ENCODE peak calls at places on chromosomes 13 and 19, in ten cellular contexts. J, G, U, I, F, P, Q, H, K and A are unnamed samples.

GRCh38 chr19:27974082-27974513 is 1238.9 kb downstream of the UQCRFS1 start:
- DNase-seq in I (peak), F (peak), Q (no peak), J (no peak), G (peak), P (no peak), K (no peak), U (no peak), H (peak), A (peak)

GRCh38 chr19:34218818-34219164 is 35.6 kb upstream of the GARRE1 start:
- DNase-seq in I (no peak), G (no peak), K (no peak), H (no peak), F (no peak), Q (no peak), P (no peak), J (no peak), U (no peak), A (no peak)

GRCh38 chr13:88376762-88377388 is 705.7 kb downstream of the SLITRK5 start:
- DNase-seq in K (no peak), J (no peak), F (no peak), Q (no peak), U (no peak), H (no peak), P (no peak), G (no peak), I (no peak), A (no peak)

GRCh38 chr19:31135841-31136240 is 213.4 kb downstream of the TSHZ3 start:
- DNase-seq in Q (no peak), G (no peak), P (no peak), K (no peak), U (no peak), H (no peak), J (no peak), F (peak), I (no peak), A (no peak)

GRCh38 chr13:33676045-33676699 is 141.8 kb upstream of the RFC3 start:
- DNase-seq in G (peak), P (no peak), Q (no peak), K (peak), H (no peak), U (no peak), J (no peak), I (no peak), F (peak), A (peak)

GRCh38 chr13:100848304-100848703 is 173.7 kb upstream of the TMTC4 start:
- DNase-seq in G (no peak), K (no peak), I (no peak), U (no peak), J (no peak), F (no peak), P (no peak), H (no peak), Q (no peak), A (no peak)

GRCh38 chr19:14577264-14577663 is 5.4 kb upstream of the NDUFB7 start:
- DNase-seq in F (no peak), I (no peak), G (no peak), K (no peak), P (no peak), J (no peak), Q (no peak), U (no peak), H (no peak), A (no peak)

GRCh38 chr13:58949646-58950045 is 1214.1 kb downstream of the DIAPH3 start:
- DNase-seq in G (no peak), P (no peak), H (no peak), J (no peak), F (no peak), K (no peak), I (no peak), U (no peak), Q (no peak), A (no peak)

GRCh38 chr19:40279120-40279551 is 6.0 kb downstream of the AKT2 start:
- DNase-seq in H (peak), J (peak), I (no peak), Q (peak), F (no peak), K (peak), U (no peak), P (peak), G (no peak), A (no peak)

GRCh38 chr19:32916969-32917611 is 47.5 kb upstream of the SLC7A9 start:
- DNase-seq in F (no peak), K (no peak), J (no peak), I (no peak), G (no peak), Q (no peak), P (no peak), H (no peak), U (no peak), A (no peak)

GRCh38 chr19:1161716-1162115 is 12.4 kb downstream of the SBNO2 start:
- DNase-seq in H (no peak), Q (no peak), U (no peak), I (no peak), F (no peak), J (no peak), P (no peak), G (no peak), K (no peak), A (peak)

GRCh38 chr19:10593148-10593547 is 6.0 kb upstream of the AP1M2 start:
- DNase-seq in H (no peak), F (no peak), G (no peak), K (no peak), U (no peak), Q (no peak), I (no peak), J (no peak), P (no peak), A (no peak)

GRCh38 chr19:2415973-2416319 is 11.4 kb downstream of the TIMM13 start:
- DNase-seq in Q (no peak), I (no peak), J (no peak), U (no peak), K (no peak), G (no peak), H (no peak), P (no peak), F (no peak), A (no peak)

GRCh38 chr19:2417881-2418406 is 9.4 kb downstream of the TIMM13 start:
- DNase-seq in I (no peak), G (no peak), Q (no peak), K (no peak), P (no peak), F (no peak), J (no peak), U (no peak), H (no peak), A (no peak)

GRCh38 chr19:2413629-2414028 is 13.8 kb downstream of the TIMM13 start:
- DNase-seq in J (no peak), F (no peak), G (no peak), K (no peak), Q (no peak), H (no peak), U (no peak), P (no peak), I (no peak), A (no peak)

GRCh38 chr19:2415281-2415972 is 12.0 kb downstream of the TIMM13 start:
- DNase-seq in U (no peak), H (no peak), G (no peak), I (no peak), Q (no peak), J (no peak), K (no peak), F (no peak), P (no peak), A (no peak)

DNA sequence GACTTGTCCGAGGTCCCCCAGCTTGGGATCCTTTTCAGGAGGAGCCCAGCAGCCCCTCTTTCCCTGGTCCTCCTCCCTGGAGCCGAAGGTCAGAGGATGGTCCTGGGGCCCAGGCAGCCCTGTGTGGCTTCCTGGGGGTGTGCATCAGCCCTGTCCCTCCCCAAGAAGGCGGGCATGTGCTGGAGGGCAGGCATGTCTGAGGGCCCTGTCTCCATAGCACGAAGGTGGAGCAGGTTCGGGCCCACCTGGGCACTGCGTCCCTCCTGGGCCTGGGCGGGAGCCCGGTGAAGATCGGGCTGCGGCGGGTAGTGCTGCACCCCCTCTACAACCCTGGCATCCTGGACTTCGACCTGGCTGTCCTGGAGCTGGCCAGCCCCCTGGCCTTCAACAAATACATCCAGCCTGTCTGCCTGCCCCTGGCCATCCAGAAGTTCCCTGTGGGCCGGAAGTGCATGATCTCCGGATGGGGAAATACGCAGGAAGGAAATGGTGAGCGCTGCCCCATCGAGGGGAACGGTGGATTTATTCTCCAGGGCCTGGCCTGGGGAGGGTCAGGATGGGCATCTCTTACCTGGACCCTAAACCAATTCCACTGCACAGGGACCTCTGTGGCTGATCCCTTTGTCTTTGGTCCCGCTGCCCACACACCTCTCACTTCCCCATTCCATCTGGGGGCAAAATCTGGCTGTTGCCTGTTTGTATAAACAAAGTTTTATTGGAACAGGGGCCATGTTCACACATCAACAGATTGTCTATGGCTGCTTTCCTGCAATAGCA is 10.9 kb downstream of the TIMM13 start:
- DNase-seq in I (no peak), Q (no peak), H (no peak), G (no peak), J (no peak), P (no peak), F (no peak), U (no peak), K (no peak), A (no peak)
- H3K27ac ChIP-seq in I (no peak), Q (no peak), H (no peak), G (no peak), J (no peak), P (no peak), F (no peak), U (no peak), K (no peak), A (no peak)

GRCh38 chr13:94313321-94313720 is 166.2 kb downstream of the DCT start:
- DNase-seq in F (no peak), P (no peak), Q (no peak), U (no peak), I (no peak), K (no peak), J (no peak), G (no peak), H (no peak), A (no peak)

GRCh38 chr13:94312511-94313191 is 166.8 kb downstream of the DCT start:
- DNase-seq in Q (no peak), I (no peak), J (no peak), G (no peak), H (no peak), K (no peak), F (no peak), P (no peak), U (peak), A (no peak)

GRCh38 chr13:94309576-94309975 is 169.9 kb downstream of the DCT start:
- DNase-seq in Q (no peak), G (no peak), F (no peak), I (no peak), P (no peak), J (no peak), U (no peak), K (no peak), H (no peak), A (no peak)

GRCh38 chr13:94309997-94310842 is 169.3 kb downstream of the DCT start:
- DNase-seq in K (peak), F (peak), U (no peak), I (no peak), Q (no peak), P (no peak), H (no peak), G (no peak), J (no peak), A (no peak)

GRCh38 chr13:94311893-94312292 is 167.6 kb downstream of the DCT start:
- DNase-seq in H (no peak), I (no peak), F (no peak), P (no peak), U (no peak), K (no peak), G (no peak), J (no peak), Q (no peak), A (no peak)
- H3K27ac ChIP-seq in H (no peak), I (no peak), F (no peak), P (no peak), U (no peak), K (no peak), G (no peak), J (no peak), Q (peak), A (no peak)

GRCh38 chr13:26590951-26591350 is 33.5 kb downstream of the WASF3 start:
- DNase-seq in U (no peak), K (no peak), H (no peak), I (no peak), J (no peak), Q (no peak), G (no peak), P (no peak), F (no peak), A (no peak)

GRCh38 chr13:26587251-26587650 is 29.8 kb downstream of the WASF3 start:
- DNase-seq in K (no peak), Q (no peak), H (no peak), J (no peak), I (no peak), P (no peak), G (no peak), U (no peak), F (no peak), A (no peak)

GRCh38 chr13:26590379-26590778 is 32.9 kb downstream of the WASF3 start:
- DNase-seq in Q (no peak), H (no peak), I (no peak), U (no peak), J (no peak), G (no peak), P (no peak), K (no peak), F (no peak), A (no peak)

GRCh38 chr13:26589754-26590153 is 32.3 kb downstream of the WASF3 start:
- DNase-seq in H (no peak), G (no peak), P (peak), J (no peak), U (no peak), F (no peak), I (no peak), Q (no peak), K (no peak), A (no peak)

GRCh38 chr13:26591672-26592071 is 34.2 kb downstream of the WASF3 start:
- DNase-seq in I (no peak), F (no peak), J (no peak), G (no peak), H (no peak), U (no peak), K (no peak), P (no peak), Q (no peak), A (no peak)
- H3K27ac ChIP-seq in I (no peak), F (no peak), J (no peak), G (no peak), H (no peak), U (no peak), K (no peak), P (no peak), Q (no peak), A (no peak)

GRCh38 chr19:13037718-13038117 is 42.4 kb downstream of the NFIX start:
- DNase-seq in I (no peak), Q (no peak), U (no peak), F (no peak), K (no peak), J (no peak), H (no peak), G (no peak), P (no peak), A (no peak)
- H3K27ac ChIP-seq in I (peak), Q (peak), U (no peak), F (peak), K (peak), J (peak), H (peak), G (no peak), P (peak), A (no peak)

DNA sequence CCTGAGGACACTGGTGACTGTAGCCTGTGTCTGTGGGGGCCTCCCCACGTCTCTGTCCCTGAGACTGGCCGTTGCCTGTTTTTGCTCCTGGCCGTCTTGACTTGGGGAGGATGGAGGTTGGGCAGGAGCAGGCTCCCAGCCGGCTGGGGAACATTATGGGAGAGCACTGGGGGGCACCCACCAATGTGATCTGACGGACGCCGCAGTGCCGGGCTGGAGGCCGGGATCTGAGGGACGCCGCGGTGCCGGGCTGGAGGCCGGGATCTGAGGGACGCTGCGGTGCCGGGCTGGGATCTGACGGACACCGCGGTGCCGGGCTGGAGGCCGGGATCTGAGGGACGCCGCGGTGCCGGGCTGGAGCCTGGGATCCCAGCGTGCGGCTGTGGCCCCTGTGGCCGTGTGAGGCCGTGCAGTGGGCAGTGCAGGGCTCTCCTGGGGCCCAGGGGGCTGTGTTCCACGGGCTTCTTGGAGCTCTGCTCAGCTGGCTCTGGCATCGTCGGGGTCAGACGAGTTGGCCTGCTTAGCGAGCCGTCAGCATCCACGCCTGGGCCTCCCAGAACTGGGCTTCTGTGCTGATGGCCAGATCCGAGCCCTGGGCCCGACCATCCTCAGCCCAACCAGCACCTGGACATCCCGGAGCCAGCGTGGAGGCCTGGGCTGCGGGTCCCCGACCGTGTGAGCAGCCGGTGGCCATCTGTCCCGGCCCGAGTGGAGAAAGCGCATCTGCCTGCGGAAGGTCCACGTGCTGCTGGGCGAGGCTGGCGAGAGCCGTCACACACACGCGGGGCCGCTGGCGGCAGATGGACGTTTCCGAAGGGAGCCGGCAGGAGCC is 45.8 kb downstream of the GAS6 start:
- DNase-seq in P (no peak), K (no peak), Q (no peak), F (no peak), H (no peak), I (no peak), G (no peak), J (no peak), U (no peak), A (peak)
- H3K27ac ChIP-seq in P (peak), K (peak), Q (peak), F (no peak), H (peak), I (peak), G (no peak), J (peak), U (no peak), A (peak)

DNA sequence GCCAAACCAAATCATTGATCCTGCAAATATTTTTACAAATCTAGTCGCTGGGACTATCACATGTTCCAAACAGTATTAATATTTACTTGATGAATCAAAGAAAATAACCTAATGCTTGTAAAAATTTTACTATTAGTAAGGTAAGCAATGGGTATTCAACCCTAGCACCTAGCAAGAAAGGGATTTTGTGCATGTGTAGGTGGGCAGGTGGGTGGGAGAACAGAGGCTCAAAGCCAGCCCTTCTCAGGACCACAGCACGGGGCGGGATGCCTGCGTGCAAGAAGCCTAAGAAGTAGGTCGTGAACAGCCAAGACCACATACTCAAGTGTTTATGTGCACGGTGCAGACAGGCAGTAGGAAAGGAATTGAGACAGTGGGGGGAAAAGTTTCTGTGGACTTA is 26.6 kb downstream of the DOCK9 start:
- DNase-seq in U (no peak), P (no peak), Q (no peak), H (no peak), G (no peak), J (no peak), K (no peak), I (no peak), F (no peak), A (no peak)
- H3K27ac ChIP-seq in U (no peak), P (no peak), Q (no peak), H (no peak), G (no peak), J (no peak), K (no peak), I (no peak), F (no peak), A (peak)

DNA sequence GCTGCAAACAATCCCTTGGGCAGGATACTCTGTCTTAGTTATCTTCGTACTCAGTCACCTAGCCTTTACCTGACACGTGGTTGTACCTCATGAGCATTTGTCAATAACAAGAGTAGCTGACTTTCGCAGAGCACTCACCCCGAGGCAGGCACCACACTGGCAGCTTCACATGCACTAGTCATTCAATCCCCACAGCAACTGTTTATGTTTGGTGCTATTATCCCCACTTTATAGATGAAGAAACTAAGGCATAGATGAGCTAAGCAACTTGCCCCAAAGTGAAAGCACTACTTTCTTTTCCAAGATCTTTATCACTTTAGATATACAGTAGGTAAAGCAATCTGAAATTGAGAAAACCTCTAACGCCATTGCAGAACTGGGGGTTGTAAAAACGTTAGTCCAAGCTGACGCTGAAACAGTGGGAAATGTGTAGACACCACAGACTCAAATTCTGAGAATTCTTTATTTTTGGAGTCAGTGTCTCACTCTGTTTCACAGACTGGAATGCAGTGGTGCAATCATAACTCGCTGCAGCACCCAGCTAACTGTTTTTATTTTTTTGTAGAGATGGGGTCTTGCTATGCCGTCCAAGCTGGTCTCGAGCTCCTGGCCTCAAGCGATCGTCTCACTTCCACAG is 446.0 kb downstream of the FOXO1 start:
- DNase-seq in J (no peak), Q (no peak), P (peak), H (no peak), U (no peak), I (no peak), G (no peak), F (no peak), K (peak), A (no peak)
- H3K27ac ChIP-seq in J (no peak), Q (peak), P (peak), H (no peak), U (no peak), I (no peak), G (peak), F (no peak), K (no peak), A (no peak)